ENCODE peak calls at places on chromosomes 11 and 22, in ten cellular contexts. One of them, this sample, is unnamed. For H3K36me3, the result is how much of the 10 kb centered on the place peaks cover.

GRCh38 chr11:116821050-116821918 is 1.8 kb downstream of the APOA4 start:
- DNase-seq in ovary: no peak
- DNase-seq in IMR-90: no peak
- DNase-seq in K562: no peak
- DNase-seq in HCT116: no peak
- DNase-seq in uterus: no peak
- DNase-seq in Peyer's patch: no peak
- DNase-seq in endothelial cell of umbilical vein: no peak
- DNase-seq in stomach: no peak
- DNase-seq in prostate gland: no peak
- DNase-seq in this sample: no peak

GRCh38 chr11:27429740-27430451 is 42.7 kb downstream of the LGR4 start:
- DNase-seq in endothelial cell of umbilical vein: no peak
- DNase-seq in stomach: no peak
- DNase-seq in Peyer's patch: no peak
- DNase-seq in IMR-90: peak
- DNase-seq in ovary: no peak
- DNase-seq in prostate gland: peak
- DNase-seq in K562: no peak
- DNase-seq in uterus: no peak
- DNase-seq in HCT116: no peak
- DNase-seq in this sample: no peak

GRCh38 chr11:123742334-123742733 is 874 bp upstream of the ZNF202 start:
- DNase-seq in HCT116: no peak
- DNase-seq in K562: peak
- DNase-seq in prostate gland: no peak
- DNase-seq in uterus: no peak
- DNase-seq in ovary: no peak
- DNase-seq in endothelial cell of umbilical vein: no peak
- DNase-seq in IMR-90: no peak
- DNase-seq in stomach: no peak
- DNase-seq in Peyer's patch: no peak
- DNase-seq in this sample: no peak

GRCh38 chr11:1667906-1668305 is 29.1 kb upstream of the KRTAP5-6 start:
- DNase-seq in prostate gland: no peak
- DNase-seq in IMR-90: no peak
- DNase-seq in uterus: no peak
- DNase-seq in endothelial cell of umbilical vein: no peak
- DNase-seq in HCT116: no peak
- DNase-seq in Peyer's patch: no peak
- DNase-seq in K562: no peak
- DNase-seq in stomach: no peak
- DNase-seq in ovary: no peak
- DNase-seq in this sample: peak

GRCh38 chr11:108713076-108713790 is 48.4 kb downstream of the DDX10 start:
- DNase-seq in uterus: no peak
- DNase-seq in K562: no peak
- DNase-seq in HCT116: no peak
- DNase-seq in Peyer's patch: no peak
- DNase-seq in endothelial cell of umbilical vein: peak
- DNase-seq in ovary: no peak
- DNase-seq in prostate gland: no peak
- DNase-seq in stomach: no peak
- DNase-seq in IMR-90: peak
- DNase-seq in this sample: no peak

GRCh38 chr22:25085930-25086901 is 113.4 kb upstream of the CRYBB3 start:
- DNase-seq in stomach: no peak
- DNase-seq in ovary: peak
- DNase-seq in uterus: peak
- DNase-seq in endothelial cell of umbilical vein: peak
- DNase-seq in Peyer's patch: no peak
- DNase-seq in K562: no peak
- DNase-seq in IMR-90: no peak
- DNase-seq in HCT116: no peak
- DNase-seq in prostate gland: no peak
- DNase-seq in this sample: peak

GRCh38 chr11:107018274-107018901 is at the start of gene GUCY1A2:
- DNase-seq in uterus: peak
- DNase-seq in endothelial cell of umbilical vein: no peak
- DNase-seq in IMR-90: no peak
- DNase-seq in ovary: peak
- DNase-seq in stomach: no peak
- DNase-seq in K562: no peak
- DNase-seq in prostate gland: peak
- DNase-seq in Peyer's patch: no peak
- DNase-seq in HCT116: no peak
- DNase-seq in this sample: peak

GRCh38 chr22:28710112-28710888 is 30.7 kb upstream of the TTC28 start:
- DNase-seq in ovary: no peak
- DNase-seq in prostate gland: no peak
- DNase-seq in endothelial cell of umbilical vein: peak
- DNase-seq in Peyer's patch: no peak
- DNase-seq in stomach: no peak
- DNase-seq in uterus: no peak
- DNase-seq in HCT116: no peak
- DNase-seq in K562: no peak
- DNase-seq in IMR-90: peak
- DNase-seq in this sample: no peak

GRCh38 chr22:36238348-36239149 is 778 bp downstream of the APOL2 start:
- DNase-seq in uterus: peak
- DNase-seq in HCT116: no peak
- DNase-seq in IMR-90: no peak
- DNase-seq in stomach: no peak
- DNase-seq in ovary: peak
- DNase-seq in endothelial cell of umbilical vein: peak
- DNase-seq in K562: peak
- DNase-seq in prostate gland: peak
- DNase-seq in Peyer's patch: no peak
- DNase-seq in this sample: peak

GRCh38 chr22:36237462-36238347 is 1.6 kb downstream of the APOL2 start:
- DNase-seq in K562: no peak
- DNase-seq in ovary: no peak
- DNase-seq in prostate gland: no peak
- DNase-seq in stomach: no peak
- DNase-seq in Peyer's patch: no peak
- DNase-seq in endothelial cell of umbilical vein: no peak
- DNase-seq in uterus: no peak
- DNase-seq in HCT116: no peak
- DNase-seq in IMR-90: no peak
- DNase-seq in this sample: no peak

GRCh38 chr22:36236338-36237319 is 2.7 kb downstream of the APOL2 start:
- DNase-seq in uterus: no peak
- DNase-seq in stomach: no peak
- DNase-seq in HCT116: no peak
- DNase-seq in K562: no peak
- DNase-seq in Peyer's patch: no peak
- DNase-seq in ovary: no peak
- DNase-seq in prostate gland: no peak
- DNase-seq in endothelial cell of umbilical vein: no peak
- DNase-seq in IMR-90: no peak
- DNase-seq in this sample: no peak

GRCh38 chr22:36239401-36240171 is at the start of gene APOL2:
- DNase-seq in HCT116: peak
- DNase-seq in ovary: peak
- DNase-seq in stomach: peak
- DNase-seq in IMR-90: peak
- DNase-seq in endothelial cell of umbilical vein: peak
- DNase-seq in K562: peak
- DNase-seq in prostate gland: peak
- DNase-seq in Peyer's patch: peak
- DNase-seq in uterus: peak
- DNase-seq in this sample: peak

DNA sequence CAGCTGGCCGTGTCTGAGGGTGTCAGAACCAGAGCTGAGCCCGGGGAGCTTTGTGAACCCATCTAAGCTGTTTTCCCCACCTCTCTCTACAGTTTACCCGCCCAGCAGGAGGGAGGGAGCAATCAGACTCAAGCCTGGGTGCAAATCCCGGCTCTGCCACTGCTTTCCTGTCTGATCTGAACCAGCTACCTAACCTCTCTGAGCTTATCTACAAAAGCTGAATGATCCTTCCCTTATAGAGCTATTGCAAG is 252 bp downstream of the APOL2 start:
- DNase-seq in HCT116: no peak
- DNase-seq in ovary: no peak
- DNase-seq in IMR-90: no peak
- DNase-seq in K562: no peak
- DNase-seq in endothelial cell of umbilical vein: no peak
- DNase-seq in prostate gland: no peak
- DNase-seq in Peyer's patch: no peak
- DNase-seq in uterus: no peak
- DNase-seq in stomach: no peak
- DNase-seq in this sample: no peak
- H3K36me3 ChIP-seq in HCT116: under half
- H3K36me3 ChIP-seq in ovary: under half
- H3K36me3 ChIP-seq in IMR-90: under half
- H3K36me3 ChIP-seq in K562: under half
- H3K36me3 ChIP-seq in endothelial cell of umbilical vein: under half
- H3K36me3 ChIP-seq in prostate gland: under half
- H3K36me3 ChIP-seq in Peyer's patch: under half
- H3K36me3 ChIP-seq in uterus: under half
- H3K36me3 ChIP-seq in stomach: under half
- H3K36me3 ChIP-seq in this sample: under half

GRCh38 chr11:114110948-114111347 is 51.4 kb downstream of the ZBTB16 start:
- DNase-seq in prostate gland: peak
- DNase-seq in Peyer's patch: peak
- DNase-seq in HCT116: no peak
- DNase-seq in stomach: peak
- DNase-seq in ovary: peak
- DNase-seq in uterus: peak
- DNase-seq in K562: no peak
- DNase-seq in endothelial cell of umbilical vein: no peak
- DNase-seq in IMR-90: no peak
- DNase-seq in this sample: peak
- H3K27ac ChIP-seq in prostate gland: peak
- H3K27ac ChIP-seq in Peyer's patch: no peak
- H3K27ac ChIP-seq in HCT116: no peak
- H3K27ac ChIP-seq in stomach: peak
- H3K27ac ChIP-seq in ovary: peak
- H3K27ac ChIP-seq in uterus: peak
- H3K27ac ChIP-seq in K562: no peak
- H3K27ac ChIP-seq in endothelial cell of umbilical vein: peak
- H3K27ac ChIP-seq in IMR-90: no peak
- H3K27ac ChIP-seq in this sample: peak

GRCh38 chr11:82902086-82902485 is 550 bp downstream of the DDIAS start:
- DNase-seq in uterus: no peak
- DNase-seq in stomach: no peak
- DNase-seq in prostate gland: no peak
- DNase-seq in HCT116: no peak
- DNase-seq in K562: peak
- DNase-seq in endothelial cell of umbilical vein: no peak
- DNase-seq in Peyer's patch: no peak
- DNase-seq in IMR-90: no peak
- DNase-seq in ovary: no peak
- DNase-seq in this sample: no peak

GRCh38 chr11:82899191-82899820 is 924 bp downstream of the PRCP start:
- DNase-seq in endothelial cell of umbilical vein: peak
- DNase-seq in ovary: no peak
- DNase-seq in uterus: no peak
- DNase-seq in HCT116: no peak
- DNase-seq in prostate gland: no peak
- DNase-seq in Peyer's patch: peak
- DNase-seq in K562: peak
- DNase-seq in IMR-90: no peak
- DNase-seq in stomach: no peak
- DNase-seq in this sample: no peak

GRCh38 chr11:82901165-82901938 is at the start of gene DDIAS:
- DNase-seq in IMR-90: peak
- DNase-seq in uterus: peak
- DNase-seq in Peyer's patch: peak
- DNase-seq in HCT116: peak
- DNase-seq in stomach: peak
- DNase-seq in prostate gland: peak
- DNase-seq in endothelial cell of umbilical vein: peak
- DNase-seq in K562: peak
- DNase-seq in ovary: peak
- DNase-seq in this sample: peak

GRCh38 chr11:82899957-82900276 is 313 bp downstream of the PRCP start:
- DNase-seq in ovary: no peak
- DNase-seq in K562: no peak
- DNase-seq in Peyer's patch: no peak
- DNase-seq in stomach: no peak
- DNase-seq in prostate gland: no peak
- DNase-seq in HCT116: no peak
- DNase-seq in IMR-90: no peak
- DNase-seq in uterus: no peak
- DNase-seq in endothelial cell of umbilical vein: no peak
- DNase-seq in this sample: no peak

DNA sequence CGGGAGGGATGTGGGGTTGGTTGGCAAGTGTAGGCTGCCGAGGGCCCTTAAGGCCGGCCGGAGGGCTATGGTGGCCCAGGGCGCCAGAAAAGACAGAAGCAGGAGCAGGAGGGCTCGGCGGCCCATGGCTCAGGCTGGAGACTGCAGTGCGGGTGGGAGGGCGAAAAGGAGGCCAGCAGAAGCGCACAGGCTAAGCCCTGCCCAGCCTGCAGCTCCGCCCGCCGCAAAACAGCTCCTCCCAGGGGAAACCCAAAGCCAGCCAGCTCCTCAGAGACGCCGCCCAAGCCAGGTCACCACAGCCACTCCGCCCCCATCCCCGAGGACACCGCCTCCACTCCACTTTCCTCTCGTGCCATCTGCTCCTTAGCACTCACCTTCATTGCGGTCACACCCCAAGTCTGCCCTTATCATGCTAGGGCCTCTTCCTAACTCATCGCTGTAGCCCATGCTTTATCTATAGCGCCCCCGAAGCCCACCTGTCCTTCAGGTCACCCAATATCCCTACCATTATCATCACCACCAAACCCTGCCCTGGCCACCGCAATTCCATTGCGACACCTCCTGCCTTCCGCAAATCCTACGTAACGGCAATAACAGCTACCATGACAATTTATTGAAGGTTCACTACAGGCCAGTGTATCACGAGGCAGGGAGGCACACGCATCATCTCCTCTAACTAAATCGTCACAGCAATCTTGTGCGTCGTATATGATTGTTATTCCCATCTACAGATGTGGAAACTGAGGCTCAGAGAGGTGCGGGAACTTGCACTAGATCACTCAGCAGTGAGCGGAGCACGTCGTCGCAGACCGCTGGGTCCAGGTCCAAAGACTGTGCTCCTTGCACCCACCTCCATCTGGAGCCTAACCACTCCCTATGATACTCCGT is at the start of gene PRCP:
- DNase-seq in HCT116: peak
- DNase-seq in ovary: peak
- DNase-seq in Peyer's patch: peak
- DNase-seq in K562: peak
- DNase-seq in stomach: peak
- DNase-seq in prostate gland: peak
- DNase-seq in endothelial cell of umbilical vein: peak
- DNase-seq in IMR-90: peak
- DNase-seq in uterus: peak
- DNase-seq in this sample: peak
- TF ChIP-seq POLR2A in HCT116: peak
- TF ChIP-seq POLR2A in ovary: peak
- TF ChIP-seq POLR2A in Peyer's patch: peak
- TF ChIP-seq POLR2A in K562: peak
- TF ChIP-seq POLR2A in stomach: no peak
- TF ChIP-seq POLR2A in prostate gland: peak
- TF ChIP-seq POLR2A in endothelial cell of umbilical vein: peak
- TF ChIP-seq POLR2A in IMR-90: peak
- TF ChIP-seq POLR2A in uterus: peak
- TF ChIP-seq POLR2A in this sample: peak

DNA sequence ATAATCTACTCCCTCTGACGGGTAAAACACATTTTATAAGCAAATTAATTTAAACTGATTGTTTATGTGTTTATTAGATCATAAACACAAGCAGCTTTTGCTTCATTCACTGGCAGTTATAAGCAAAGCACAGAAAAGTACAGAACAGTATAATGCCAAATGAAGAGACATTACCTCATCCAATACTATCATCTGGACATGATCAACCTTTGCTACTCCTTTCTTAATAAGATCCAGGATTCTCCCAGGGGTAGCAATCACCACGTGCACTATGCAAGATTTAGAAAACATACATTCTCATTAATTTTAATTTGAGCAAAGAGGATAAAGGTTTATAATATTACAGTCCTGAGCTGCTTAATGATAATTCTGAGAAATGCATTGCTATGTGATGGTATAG is 27.9 kb downstream of the DDX6 start:
- DNase-seq in Peyer's patch: no peak
- DNase-seq in IMR-90: no peak
- DNase-seq in K562: no peak
- DNase-seq in endothelial cell of umbilical vein: no peak
- DNase-seq in stomach: no peak
- DNase-seq in HCT116: no peak
- DNase-seq in ovary: no peak
- DNase-seq in prostate gland: no peak
- DNase-seq in uterus: no peak
- DNase-seq in this sample: no peak
- H3K36me3 ChIP-seq in Peyer's patch: under half
- H3K36me3 ChIP-seq in IMR-90: half or more
- H3K36me3 ChIP-seq in K562: half or more
- H3K36me3 ChIP-seq in endothelial cell of umbilical vein: under half
- H3K36me3 ChIP-seq in stomach: half or more
- H3K36me3 ChIP-seq in HCT116: under half
- H3K36me3 ChIP-seq in ovary: under half
- H3K36me3 ChIP-seq in prostate gland: under half
- H3K36me3 ChIP-seq in uterus: under half
- H3K36me3 ChIP-seq in this sample: under half

This sample was measured in testis.